ENCODE peak calls at places on chromosome 16, in seven cellular contexts. I, A, O, B, Q, G and J are unnamed samples.

GRCh38 chr16:68298907-68299515 is 11.7 kb downstream of the SLC7A6OS start:
- DNase-seq in I (peak), A (no peak), O (no peak), B (no peak), Q (peak), G (peak), J (peak)

GRCh38 chr16:66959645-66960177 is 1.4 kb upstream of the CES3 start:
- DNase-seq in I (no peak), A (no peak), O (no peak), B (no peak), Q (no peak), G (no peak), J (no peak)

GRCh38 chr16:48559462-48560211 is 50.3 kb downstream of the N4BP1 start:
- DNase-seq in I (no peak), A (no peak), O (no peak), B (no peak), Q (no peak), G (peak), J (no peak)

GRCh38 chr16:4402439-4403132 is 13.8 kb downstream of the CORO7 start:
- DNase-seq in I (peak), A (peak), O (peak), B (peak), Q (no peak), G (peak), J (no peak)

GRCh38 chr16:66930189-66930588 is 4.0 kb downstream of the CIAO2B start:
- DNase-seq in I (peak), A (no peak), O (no peak), B (no peak), Q (no peak), G (peak), J (no peak)

GRCh38 chr16:35735403-35736251 is 2276.2 kb downstream of the TP53TG3F start:
- DNase-seq in I (no peak), A (no peak), O (no peak), B (no peak), Q (no peak), G (no peak), J (no peak)

GRCh38 chr16:2912330-2913199 is 834 bp downstream of the FLYWCH1 start:
- DNase-seq in I (peak), A (peak), O (no peak), B (no peak), Q (no peak), G (peak), J (no peak)

GRCh38 chr16:11416228-11417001 is 71.2 kb downstream of the RMI2 start:
- DNase-seq in I (no peak), A (no peak), O (no peak), B (no peak), Q (no peak), G (no peak), J (no peak)

GRCh38 chr16:87207509-87207908 is 109.7 kb downstream of the C16orf95 start:
- DNase-seq in I (peak), A (no peak), O (no peak), B (no peak), Q (peak), G (peak), J (peak)

GRCh38 chr16:67001726-67002125 is 13.3 kb downstream of the CES4A start:
- DNase-seq in I (no peak), A (no peak), O (no peak), B (no peak), Q (no peak), G (no peak), J (no peak)

GRCh38 chr16:77788196-77789084 is at the start of gene VAT1L:
- DNase-seq in I (peak), A (peak), O (no peak), B (no peak), Q (no peak), G (peak), J (no peak)

GRCh38 chr16:88552815-88553214 is 17.4 kb upstream of the ZC3H18 start:
- DNase-seq in I (no peak), A (no peak), O (no peak), B (no peak), Q (no peak), G (no peak), J (no peak)

GRCh38 chr16:10675221-10675620 is 19.5 kb downstream of the TEKT5 start:
- DNase-seq in I (no peak), A (no peak), O (no peak), B (no peak), Q (no peak), G (no peak), J (no peak)

GRCh38 chr16:22183901-22184614 is 21.8 kb downstream of the SDR42E2 start:
- DNase-seq in I (peak), A (peak), O (no peak), B (no peak), Q (no peak), G (no peak), J (no peak)

GRCh38 chr16:3819741-3820724 is 60.5 kb downstream of the CREBBP start:
- DNase-seq in I (peak), A (no peak), O (no peak), B (no peak), Q (peak), G (peak), J (peak)

GRCh38 chr16:4098496-4098895 is 17.7 kb downstream of the ADCY9 start:
- DNase-seq in I (peak), A (no peak), O (no peak), B (no peak), Q (no peak), G (no peak), J (no peak)

GRCh38 chr16:67115649-67116048 is 5.9 kb downstream of the PHAF1 start:
- DNase-seq in I (peak), A (no peak), O (no peak), B (no peak), Q (no peak), G (peak), J (peak)

GRCh38 chr16:154223-155030 is 2.0 kb downstream of the HBZ start:
- DNase-seq in I (peak), A (no peak), O (no peak), B (no peak), Q (no peak), G (peak), J (no peak)

GRCh38 chr16:67248401-67249177 is at the start of gene SLC9A5:
- DNase-seq in I (no peak), A (peak), O (no peak), B (no peak), Q (no peak), G (peak), J (no peak)

GRCh38 chr16:17566075-17566474 is 95.3 kb upstream of the XYLT1 start:
- DNase-seq in I (no peak), A (no peak), O (no peak), B (no peak), Q (no peak), G (peak), J (no peak)

GRCh38 chr16:50967827-50968612 is 183.1 kb downstream of the SALL1 start:
- DNase-seq in I (no peak), A (no peak), O (no peak), B (no peak), Q (no peak), G (no peak), J (no peak)